ENCODE peak calls at places on chromosomes 5 and 9, in ten cellular contexts. One of them, this sample, is unnamed.

GRCh38 chr5:38556599-38557308 is at the start of gene LIFR:
- DNase-seq in neuronal stem cell: peak; percentile 85
- DNase-seq in DND-41: no peak
- DNase-seq in mesendoderm: peak; percentile 92
- DNase-seq in NT2/D1: peak; percentile 55
- DNase-seq in adipocyte: peak; percentile 92
- DNase-seq in CD8-positive, alpha-beta memory T cell: no peak
- DNase-seq in IMR-90: peak; percentile 74
- DNase-seq in iPS DF 6.9: no peak
- DNase-seq in stomach: peak; percentile 86
- DNase-seq in this sample: no peak

GRCh38 chr5:16549491-16550233 is 67.1 kb downstream of the RETREG1 start:
- DNase-seq in stomach: no peak
- DNase-seq in adipocyte: peak; percentile 57
- DNase-seq in mesendoderm: no peak
- DNase-seq in DND-41: no peak
- DNase-seq in iPS DF 6.9: no peak
- DNase-seq in NT2/D1: no peak
- DNase-seq in CD8-positive, alpha-beta memory T cell: no peak
- DNase-seq in IMR-90: no peak
- DNase-seq in neuronal stem cell: no peak
- DNase-seq in this sample: no peak

GRCh38 chr9:93264338-93265125 is 80.6 kb downstream of the WNK2 start:
- DNase-seq in DND-41: no peak
- DNase-seq in stomach: no peak
- DNase-seq in neuronal stem cell: no peak
- DNase-seq in iPS DF 6.9: no peak
- DNase-seq in IMR-90: no peak
- DNase-seq in adipocyte: no peak
- DNase-seq in CD8-positive, alpha-beta memory T cell: no peak
- DNase-seq in mesendoderm: no peak
- DNase-seq in NT2/D1: no peak
- DNase-seq in this sample: no peak

GRCh38 chr5:147782053-147783028 is at the start of gene JAKMIP2:
- DNase-seq in CD8-positive, alpha-beta memory T cell: peak; percentile 62
- DNase-seq in NT2/D1: peak; percentile 94
- DNase-seq in neuronal stem cell: peak; percentile 97
- DNase-seq in IMR-90: peak; percentile 1
- DNase-seq in adipocyte: peak; percentile 1
- DNase-seq in iPS DF 6.9: peak; percentile 97
- DNase-seq in mesendoderm: peak; percentile 100
- DNase-seq in DND-41: peak; percentile 73
- DNase-seq in stomach: peak; percentile 45
- DNase-seq in this sample: peak; percentile 87

GRCh38 chr5:150615141-150615699 is 25.2 kb upstream of the SYNPO start:
- DNase-seq in stomach: peak; percentile 79
- DNase-seq in mesendoderm: no peak
- DNase-seq in IMR-90: peak; percentile 64
- DNase-seq in CD8-positive, alpha-beta memory T cell: no peak
- DNase-seq in NT2/D1: no peak
- DNase-seq in DND-41: no peak
- DNase-seq in neuronal stem cell: no peak
- DNase-seq in iPS DF 6.9: no peak
- DNase-seq in adipocyte: peak; percentile 40
- DNase-seq in this sample: no peak

GRCh38 chr9:115213777-115214428 is 95.9 kb upstream of the TNC start:
- DNase-seq in adipocyte: peak; percentile 70
- DNase-seq in iPS DF 6.9: no peak
- DNase-seq in neuronal stem cell: no peak
- DNase-seq in DND-41: no peak
- DNase-seq in IMR-90: peak; percentile 94
- DNase-seq in stomach: no peak
- DNase-seq in mesendoderm: peak; percentile 90
- DNase-seq in CD8-positive, alpha-beta memory T cell: no peak
- DNase-seq in NT2/D1: no peak
- DNase-seq in this sample: no peak

GRCh38 chr9:82679488-82679887 is 383.5 kb downstream of the RASEF start:
- DNase-seq in DND-41: no peak
- DNase-seq in stomach: no peak
- DNase-seq in CD8-positive, alpha-beta memory T cell: no peak
- DNase-seq in mesendoderm: peak; percentile 7
- DNase-seq in iPS DF 6.9: no peak
- DNase-seq in neuronal stem cell: no peak
- DNase-seq in IMR-90: no peak
- DNase-seq in NT2/D1: no peak
- DNase-seq in adipocyte: no peak
- DNase-seq in this sample: no peak

GRCh38 chr5:140345919-140346347 is 470 bp downstream of the HBEGF start:
- DNase-seq in DND-41: peak; percentile 17
- DNase-seq in iPS DF 6.9: peak; percentile 20
- DNase-seq in CD8-positive, alpha-beta memory T cell: no peak
- DNase-seq in mesendoderm: peak; percentile 75
- DNase-seq in adipocyte: peak; percentile 67
- DNase-seq in neuronal stem cell: no peak
- DNase-seq in stomach: peak; percentile 68
- DNase-seq in IMR-90: peak; percentile 66
- DNase-seq in NT2/D1: no peak
- DNase-seq in this sample: peak; percentile 62

GRCh38 chr5:40834391-40834848 is 602 bp downstream of the RPL37 start:
- DNase-seq in adipocyte: peak; percentile 63
- DNase-seq in mesendoderm: peak; percentile 38
- DNase-seq in IMR-90: peak; percentile 33
- DNase-seq in stomach: peak; percentile 39
- DNase-seq in iPS DF 6.9: no peak
- DNase-seq in neuronal stem cell: no peak
- DNase-seq in DND-41: peak; percentile 31
- DNase-seq in NT2/D1: no peak
- DNase-seq in CD8-positive, alpha-beta memory T cell: peak; percentile 48
- DNase-seq in this sample: no peak

GRCh38 chr9:94911986-94912635 is 185.6 kb downstream of the AOPEP start:
- DNase-seq in CD8-positive, alpha-beta memory T cell: no peak
- DNase-seq in neuronal stem cell: no peak
- DNase-seq in adipocyte: no peak
- DNase-seq in NT2/D1: no peak
- DNase-seq in iPS DF 6.9: no peak
- DNase-seq in IMR-90: no peak
- DNase-seq in stomach: no peak
- DNase-seq in DND-41: no peak
- DNase-seq in mesendoderm: peak; percentile 85
- DNase-seq in this sample: no peak
- H3K4me1 ChIP-seq in CD8-positive, alpha-beta memory T cell: no peaks in the 10 kb centered on the region
- H3K4me1 ChIP-seq in neuronal stem cell: peaks cover 31% of the 10 kb centered on the region
- H3K4me1 ChIP-seq in adipocyte: peaks cover 22% of the 10 kb centered on the region
- H3K4me1 ChIP-seq in NT2/D1: peaks cover 15% of the 10 kb centered on the region
- H3K4me1 ChIP-seq in iPS DF 6.9: peaks cover 9% of the 10 kb centered on the region
- H3K4me1 ChIP-seq in IMR-90: peaks cover 30% of the 10 kb centered on the region
- H3K4me1 ChIP-seq in stomach: peaks cover 66% of the 10 kb centered on the region
- H3K4me1 ChIP-seq in DND-41: no peaks in the 10 kb centered on the region
- H3K4me1 ChIP-seq in mesendoderm: peaks cover 49% of the 10 kb centered on the region
- H3K4me1 ChIP-seq in this sample: peaks cover 69% of the 10 kb centered on the region

DNA sequence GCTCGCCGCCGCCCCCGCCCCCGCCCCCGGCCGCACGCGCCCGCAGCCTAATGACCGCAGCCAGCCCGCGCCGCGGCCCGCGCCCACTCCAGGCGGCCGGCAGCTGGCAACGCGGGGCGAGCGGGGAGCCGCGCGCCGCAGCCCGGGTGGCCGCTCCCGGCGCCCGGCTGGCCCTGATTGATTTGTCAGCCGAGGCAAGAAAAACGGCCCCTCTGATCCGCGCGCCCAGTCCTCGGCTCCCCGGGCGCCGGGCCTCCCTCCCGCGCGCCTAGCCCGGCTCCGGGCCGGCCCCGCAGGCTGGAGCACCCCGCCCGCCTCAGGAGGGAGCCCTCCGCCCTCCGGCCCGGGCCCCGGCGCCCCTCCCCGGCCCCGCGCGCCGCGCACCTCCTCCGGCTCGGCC is 11.9 kb upstream of the LHX2 start:
- DNase-seq in IMR-90: no peak
- DNase-seq in iPS DF 6.9: no peak
- DNase-seq in mesendoderm: no peak
- DNase-seq in CD8-positive, alpha-beta memory T cell: no peak
- DNase-seq in adipocyte: peak; percentile 36
- DNase-seq in neuronal stem cell: no peak
- DNase-seq in NT2/D1: no peak
- DNase-seq in stomach: no peak
- DNase-seq in DND-41: no peak
- DNase-seq in this sample: no peak
- H3K4me3 ChIP-seq in IMR-90: no peak overlapping the region
- H3K4me3 ChIP-seq in iPS DF 6.9: peak overlapping the region; percentile 11
- H3K4me3 ChIP-seq in mesendoderm: no peak overlapping the region
- H3K4me3 ChIP-seq in CD8-positive, alpha-beta memory T cell: no peak overlapping the region
- H3K4me3 ChIP-seq in adipocyte: no peak overlapping the region
- H3K4me3 ChIP-seq in neuronal stem cell: no peak overlapping the region
- H3K4me3 ChIP-seq in NT2/D1: no peak overlapping the region
- H3K4me3 ChIP-seq in stomach: peak overlapping the region; percentile 17
- H3K4me3 ChIP-seq in DND-41: no peak overlapping the region
- H3K4me3 ChIP-seq in this sample: peak overlapping the region; percentile 30

GRCh38 chr9:128555180-128555721 is 2.9 kb downstream of the SPTAN1 start:
- DNase-seq in mesendoderm: peak; percentile 96
- DNase-seq in NT2/D1: peak; percentile 69
- DNase-seq in DND-41: no peak
- DNase-seq in iPS DF 6.9: no peak
- DNase-seq in stomach: no peak
- DNase-seq in IMR-90: peak; percentile 79
- DNase-seq in neuronal stem cell: peak; percentile 52
- DNase-seq in CD8-positive, alpha-beta memory T cell: no peak
- DNase-seq in adipocyte: peak; percentile 71
- DNase-seq in this sample: peak; percentile 70

GRCh38 chr9:128552744-128553221 is 396 bp downstream of the SPTAN1 start:
- DNase-seq in neuronal stem cell: peak; percentile 53
- DNase-seq in adipocyte: peak; percentile 64
- DNase-seq in stomach: peak; percentile 49
- DNase-seq in IMR-90: no peak
- DNase-seq in mesendoderm: peak; percentile 65
- DNase-seq in CD8-positive, alpha-beta memory T cell: peak; percentile 59
- DNase-seq in iPS DF 6.9: no peak
- DNase-seq in DND-41: peak; percentile 65
- DNase-seq in NT2/D1: peak; percentile 39
- DNase-seq in this sample: peak; percentile 77

GRCh38 chr9:128554155-128554862 is 1.9 kb downstream of the SPTAN1 start:
- DNase-seq in mesendoderm: peak; percentile 95
- DNase-seq in adipocyte: peak; percentile 95
- DNase-seq in CD8-positive, alpha-beta memory T cell: no peak
- DNase-seq in NT2/D1: no peak
- DNase-seq in IMR-90: peak; percentile 93
- DNase-seq in neuronal stem cell: peak; percentile 58
- DNase-seq in stomach: peak; percentile 37
- DNase-seq in DND-41: no peak
- DNase-seq in iPS DF 6.9: peak; percentile 50
- DNase-seq in this sample: peak; percentile 80

GRCh38 chr9:128552153-128552743 is at the start of gene SPTAN1:
- DNase-seq in neuronal stem cell: peak; percentile 93
- DNase-seq in NT2/D1: peak; percentile 85
- DNase-seq in DND-41: peak; percentile 93
- DNase-seq in IMR-90: peak; percentile 84
- DNase-seq in adipocyte: peak; percentile 95
- DNase-seq in iPS DF 6.9: peak; percentile 67
- DNase-seq in stomach: peak; percentile 89
- DNase-seq in CD8-positive, alpha-beta memory T cell: peak; percentile 95
- DNase-seq in mesendoderm: peak; percentile 92
- DNase-seq in this sample: peak; percentile 88

GRCh38 chr9:128553695-128554094 is 1.3 kb downstream of the SPTAN1 start:
- DNase-seq in stomach: no peak
- DNase-seq in DND-41: no peak
- DNase-seq in neuronal stem cell: no peak
- DNase-seq in adipocyte: peak; percentile 91
- DNase-seq in mesendoderm: peak; percentile 18
- DNase-seq in iPS DF 6.9: no peak
- DNase-seq in NT2/D1: no peak
- DNase-seq in CD8-positive, alpha-beta memory T cell: no peak
- DNase-seq in IMR-90: peak; percentile 86
- DNase-seq in this sample: no peak
- H3K4me1 ChIP-seq in stomach: peaks cover 79% of the 10 kb centered on the region
- H3K4me1 ChIP-seq in DND-41: peaks cover 58% of the 10 kb centered on the region
- H3K4me1 ChIP-seq in neuronal stem cell: peaks cover 43% of the 10 kb centered on the region
- H3K4me1 ChIP-seq in adipocyte: peaks cover 77% of the 10 kb centered on the region
- H3K4me1 ChIP-seq in mesendoderm: peaks cover 14% of the 10 kb centered on the region
- H3K4me1 ChIP-seq in iPS DF 6.9: peaks cover 9% of the 10 kb centered on the region
- H3K4me1 ChIP-seq in NT2/D1: peaks cover 5% of the 10 kb centered on the region
- H3K4me1 ChIP-seq in CD8-positive, alpha-beta memory T cell: peaks cover 75% of the 10 kb centered on the region
- H3K4me1 ChIP-seq in IMR-90: peaks cover 14% of the 10 kb centered on the region
- H3K4me1 ChIP-seq in this sample: peaks cover 50% of the 10 kb centered on the region

GRCh38 chr9:21853414-21853813 is 51.0 kb downstream of the MTAP start:
- DNase-seq in CD8-positive, alpha-beta memory T cell: no peak
- DNase-seq in neuronal stem cell: no peak
- DNase-seq in iPS DF 6.9: no peak
- DNase-seq in mesendoderm: no peak
- DNase-seq in IMR-90: no peak
- DNase-seq in DND-41: no peak
- DNase-seq in NT2/D1: no peak
- DNase-seq in stomach: peak; percentile 47
- DNase-seq in adipocyte: no peak
- DNase-seq in this sample: no peak
- H3K4me3 ChIP-seq in CD8-positive, alpha-beta memory T cell: no peak overlapping the region
- H3K4me3 ChIP-seq in neuronal stem cell: no peak overlapping the region
- H3K4me3 ChIP-seq in iPS DF 6.9: no peak overlapping the region
- H3K4me3 ChIP-seq in mesendoderm: no peak overlapping the region
- H3K4me3 ChIP-seq in IMR-90: no peak overlapping the region
- H3K4me3 ChIP-seq in DND-41: no peak overlapping the region
- H3K4me3 ChIP-seq in NT2/D1: no peak overlapping the region
- H3K4me3 ChIP-seq in stomach: no peak overlapping the region
- H3K4me3 ChIP-seq in adipocyte: no peak overlapping the region
- H3K4me3 ChIP-seq in this sample: no peak overlapping the region

GRCh38 chr5:142399899-142400298 is 75.1 kb upstream of the SPRY4 start:
- DNase-seq in DND-41: no peak
- DNase-seq in adipocyte: no peak
- DNase-seq in NT2/D1: no peak
- DNase-seq in stomach: no peak
- DNase-seq in IMR-90: no peak
- DNase-seq in mesendoderm: no peak
- DNase-seq in neuronal stem cell: no peak
- DNase-seq in iPS DF 6.9: no peak
- DNase-seq in CD8-positive, alpha-beta memory T cell: no peak
- DNase-seq in this sample: no peak
- H3K4me1 ChIP-seq in DND-41: no peaks in the 10 kb centered on the region
- H3K4me1 ChIP-seq in adipocyte: peaks cover 11% of the 10 kb centered on the region
- H3K4me1 ChIP-seq in NT2/D1: no peaks in the 10 kb centered on the region
- H3K4me1 ChIP-seq in stomach: peaks cover 8% of the 10 kb centered on the region
- H3K4me1 ChIP-seq in IMR-90: peaks cover 2% of the 10 kb centered on the region
- H3K4me1 ChIP-seq in mesendoderm: peaks cover 10% of the 10 kb centered on the region
- H3K4me1 ChIP-seq in neuronal stem cell: peaks cover 2% of the 10 kb centered on the region
- H3K4me1 ChIP-seq in iPS DF 6.9: peaks cover 5% of the 10 kb centered on the region
- H3K4me1 ChIP-seq in CD8-positive, alpha-beta memory T cell: no peaks in the 10 kb centered on the region
- H3K4me1 ChIP-seq in this sample: peaks cover 7% of the 10 kb centered on the region